ENCODE peak calls at places on chromosome 9, in seven cellular contexts. One of them, this sample, is unnamed.

GRCh38 chr9:35518212-35518917 is 28.5 kb downstream of the RUSC2 start:
- DNase-seq in astrocyte: peak
- DNase-seq in upper lobe of left lung: peak
- DNase-seq in bronchial epithelial cell: peak
- DNase-seq in cardiac fibroblast: peak
- DNase-seq in GM12864: no peak
- DNase-seq in lower leg skin: no peak
- DNase-seq in this sample: peak

GRCh38 chr9:110148384-110148783 is 59.6 kb downstream of the C9orf152 start:
- DNase-seq in lower leg skin: no peak
- DNase-seq in GM12864: peak
- DNase-seq in bronchial epithelial cell: no peak
- DNase-seq in astrocyte: no peak
- DNase-seq in upper lobe of left lung: no peak
- DNase-seq in cardiac fibroblast: no peak
- DNase-seq in this sample: peak

GRCh38 chr9:36914212-36914577 is 119.9 kb downstream of the PAX5 start:
- DNase-seq in upper lobe of left lung: no peak
- DNase-seq in bronchial epithelial cell: no peak
- DNase-seq in cardiac fibroblast: no peak
- DNase-seq in astrocyte: no peak
- DNase-seq in GM12864: no peak
- DNase-seq in lower leg skin: no peak
- DNase-seq in this sample: no peak

GRCh38 chr9:24900179-24900578 is 354.5 kb upstream of the IZUMO3 start:
- DNase-seq in astrocyte: no peak
- DNase-seq in lower leg skin: no peak
- DNase-seq in GM12864: no peak
- DNase-seq in bronchial epithelial cell: no peak
- DNase-seq in cardiac fibroblast: no peak
- DNase-seq in upper lobe of left lung: no peak
- DNase-seq in this sample: no peak

GRCh38 chr9:112069318-112070169 is 105.6 kb downstream of the SUSD1 start:
- DNase-seq in cardiac fibroblast: no peak
- DNase-seq in GM12864: no peak
- DNase-seq in bronchial epithelial cell: no peak
- DNase-seq in upper lobe of left lung: peak
- DNase-seq in lower leg skin: no peak
- DNase-seq in astrocyte: peak
- DNase-seq in this sample: peak

GRCh38 chr9:128992995-128993394 is 35.1 kb downstream of the SH3GLB2 start:
- DNase-seq in bronchial epithelial cell: peak
- DNase-seq in GM12864: no peak
- DNase-seq in upper lobe of left lung: no peak
- DNase-seq in cardiac fibroblast: peak
- DNase-seq in astrocyte: no peak
- DNase-seq in lower leg skin: no peak
- DNase-seq in this sample: peak

GRCh38 chr9:75604661-75605060 is 285.8 kb upstream of the PCSK5 start:
- DNase-seq in bronchial epithelial cell: no peak
- DNase-seq in upper lobe of left lung: no peak
- DNase-seq in GM12864: no peak
- DNase-seq in lower leg skin: no peak
- DNase-seq in astrocyte: no peak
- DNase-seq in cardiac fibroblast: no peak
- DNase-seq in this sample: no peak

GRCh38 chr9:129402931-129403742 is 217.8 kb downstream of the C9orf50 start:
- DNase-seq in astrocyte: no peak
- DNase-seq in GM12864: no peak
- DNase-seq in bronchial epithelial cell: no peak
- DNase-seq in lower leg skin: no peak
- DNase-seq in upper lobe of left lung: no peak
- DNase-seq in cardiac fibroblast: no peak
- DNase-seq in this sample: no peak

DNA sequence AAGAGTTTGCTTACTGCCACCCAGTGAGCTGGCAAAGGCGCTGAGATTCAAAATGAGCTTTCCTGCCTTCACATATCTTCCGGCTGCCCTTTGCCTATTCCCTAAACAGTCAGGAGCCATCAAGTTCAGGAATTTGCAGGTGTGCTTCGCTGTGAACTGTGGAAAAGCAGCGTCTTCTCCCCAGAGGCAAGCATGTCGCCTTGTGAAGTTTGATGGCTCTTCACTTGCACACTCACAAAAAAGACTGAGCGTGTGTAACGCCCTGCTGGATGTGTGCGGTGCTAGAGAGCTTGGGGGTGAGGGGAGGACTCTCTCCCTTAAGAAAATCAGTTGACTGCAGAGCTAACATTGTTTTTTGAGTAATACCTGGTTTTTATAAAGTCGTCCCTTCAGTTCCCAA is 288.7 kb downstream of the DOCK8 start:
- DNase-seq in cardiac fibroblast: no peak
- DNase-seq in astrocyte: no peak
- DNase-seq in bronchial epithelial cell: no peak
- DNase-seq in lower leg skin: no peak
- DNase-seq in GM12864: no peak
- DNase-seq in upper lobe of left lung: no peak
- DNase-seq in this sample: no peak
- H3K4me3 ChIP-seq in cardiac fibroblast: no peak
- H3K4me3 ChIP-seq in astrocyte: no peak
- H3K4me3 ChIP-seq in bronchial epithelial cell: no peak
- H3K4me3 ChIP-seq in lower leg skin: no peak
- H3K4me3 ChIP-seq in GM12864: no peak
- H3K4me3 ChIP-seq in upper lobe of left lung: peak
- H3K4me3 ChIP-seq in this sample: no peak

GRCh38 chr9:6566409-6567139 is 79.0 kb downstream of the GLDC start:
- DNase-seq in astrocyte: peak
- DNase-seq in lower leg skin: no peak
- DNase-seq in GM12864: peak
- DNase-seq in bronchial epithelial cell: peak
- DNase-seq in upper lobe of left lung: no peak
- DNase-seq in cardiac fibroblast: peak
- DNase-seq in this sample: peak
- TF ChIP-seq CTCF in astrocyte: no peak
- TF ChIP-seq CTCF in lower leg skin: no peak
- TF ChIP-seq CTCF in GM12864: no peak
- TF ChIP-seq CTCF in bronchial epithelial cell: no peak
- TF ChIP-seq CTCF in upper lobe of left lung: no peak
- TF ChIP-seq CTCF in cardiac fibroblast: no peak
- TF ChIP-seq CTCF in this sample: no peak

GRCh38 chr9:77648458-77649108 is 461 bp upstream of the GNA14 start:
- DNase-seq in bronchial epithelial cell: peak
- DNase-seq in upper lobe of left lung: peak
- DNase-seq in cardiac fibroblast: peak
- DNase-seq in astrocyte: peak
- DNase-seq in lower leg skin: peak
- DNase-seq in GM12864: no peak
- DNase-seq in this sample: no peak
- H3K4me3 ChIP-seq in bronchial epithelial cell: peak
- H3K4me3 ChIP-seq in upper lobe of left lung: peak
- H3K4me3 ChIP-seq in cardiac fibroblast: peak
- H3K4me3 ChIP-seq in astrocyte: peak
- H3K4me3 ChIP-seq in lower leg skin: peak
- H3K4me3 ChIP-seq in GM12864: no peak
- H3K4me3 ChIP-seq in this sample: peak

GRCh38 chr9:94554439-94555331 is at the start of gene PCAT7:
- DNase-seq in upper lobe of left lung: peak
- DNase-seq in GM12864: peak
- DNase-seq in lower leg skin: no peak
- DNase-seq in astrocyte: peak
- DNase-seq in cardiac fibroblast: peak
- DNase-seq in bronchial epithelial cell: peak
- DNase-seq in this sample: no peak
- TF ChIP-seq CTCF in upper lobe of left lung: no peak
- TF ChIP-seq CTCF in GM12864: peak
- TF ChIP-seq CTCF in lower leg skin: no peak
- TF ChIP-seq CTCF in astrocyte: peak
- TF ChIP-seq CTCF in cardiac fibroblast: peak
- TF ChIP-seq CTCF in bronchial epithelial cell: peak
- TF ChIP-seq CTCF in this sample: peak

GRCh38 chr9:691825-692363 is 149.6 kb upstream of the DMRT1 start:
- DNase-seq in upper lobe of left lung: no peak
- DNase-seq in cardiac fibroblast: no peak
- DNase-seq in bronchial epithelial cell: no peak
- DNase-seq in astrocyte: no peak
- DNase-seq in lower leg skin: no peak
- DNase-seq in GM12864: no peak
- DNase-seq in this sample: no peak

GRCh38 chr9:690517-691111 is 150.9 kb upstream of the DMRT1 start:
- DNase-seq in astrocyte: no peak
- DNase-seq in cardiac fibroblast: no peak
- DNase-seq in upper lobe of left lung: no peak
- DNase-seq in GM12864: no peak
- DNase-seq in bronchial epithelial cell: no peak
- DNase-seq in lower leg skin: no peak
- DNase-seq in this sample: no peak

GRCh38 chr9:693460-694390 is 147.8 kb upstream of the DMRT1 start:
- DNase-seq in upper lobe of left lung: no peak
- DNase-seq in GM12864: no peak
- DNase-seq in lower leg skin: no peak
- DNase-seq in bronchial epithelial cell: no peak
- DNase-seq in cardiac fibroblast: peak
- DNase-seq in astrocyte: peak
- DNase-seq in this sample: peak

GRCh38 chr9:694499-695154 is 146.9 kb upstream of the DMRT1 start:
- DNase-seq in astrocyte: peak
- DNase-seq in upper lobe of left lung: no peak
- DNase-seq in cardiac fibroblast: peak
- DNase-seq in lower leg skin: no peak
- DNase-seq in GM12864: no peak
- DNase-seq in bronchial epithelial cell: peak
- DNase-seq in this sample: peak

DNA sequence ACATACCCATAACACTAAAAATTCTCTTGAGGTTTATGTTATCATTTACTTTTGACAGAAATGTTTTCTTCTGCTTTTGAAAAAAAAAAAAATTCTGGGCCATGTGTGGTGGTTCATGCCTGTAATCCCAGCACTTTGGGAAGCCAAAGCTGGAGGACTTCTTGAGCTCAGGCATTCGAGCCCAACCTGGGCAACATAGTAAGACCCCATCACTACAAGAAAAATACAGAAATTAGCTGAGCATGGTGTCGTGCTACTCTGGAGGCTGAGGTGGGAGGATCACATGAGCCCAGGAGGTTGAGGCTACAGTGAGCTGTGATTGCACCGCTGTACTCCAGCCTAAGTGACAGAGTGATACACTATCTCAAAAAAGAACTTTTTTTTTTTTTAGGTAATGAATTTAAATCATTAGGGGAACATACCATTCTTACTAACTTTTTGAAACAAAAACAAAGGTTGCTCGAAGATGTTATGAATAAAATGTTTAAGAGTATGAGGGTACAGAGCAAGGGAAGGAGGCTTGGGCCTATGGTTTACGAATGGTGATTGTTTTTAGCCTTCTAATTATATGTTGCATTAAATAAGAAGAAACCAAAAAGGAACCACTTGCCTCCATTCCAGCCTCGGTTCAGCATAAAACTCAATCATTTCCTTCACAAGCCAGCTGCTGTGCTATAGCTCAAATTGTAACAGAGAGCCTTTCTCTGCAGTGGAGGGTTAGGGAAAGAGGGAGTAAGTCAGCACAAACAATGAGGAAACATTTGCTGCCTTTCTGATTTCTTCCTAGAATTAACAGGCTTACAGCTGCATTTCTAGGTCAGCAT is 148.6 kb upstream of the DMRT1 start:
- DNase-seq in cardiac fibroblast: no peak
- DNase-seq in bronchial epithelial cell: no peak
- DNase-seq in lower leg skin: no peak
- DNase-seq in astrocyte: no peak
- DNase-seq in GM12864: no peak
- DNase-seq in upper lobe of left lung: no peak
- DNase-seq in this sample: no peak
- H3K4me3 ChIP-seq in cardiac fibroblast: peak
- H3K4me3 ChIP-seq in bronchial epithelial cell: no peak
- H3K4me3 ChIP-seq in lower leg skin: no peak
- H3K4me3 ChIP-seq in astrocyte: peak
- H3K4me3 ChIP-seq in GM12864: no peak
- H3K4me3 ChIP-seq in upper lobe of left lung: no peak
- H3K4me3 ChIP-seq in this sample: no peak

GRCh38 chr9:124839612-124840299 is 13.5 kb upstream of the WDR38 start:
- DNase-seq in lower leg skin: no peak
- DNase-seq in bronchial epithelial cell: no peak
- DNase-seq in upper lobe of left lung: no peak
- DNase-seq in cardiac fibroblast: peak
- DNase-seq in GM12864: no peak
- DNase-seq in astrocyte: no peak
- DNase-seq in this sample: peak
- TF ChIP-seq CTCF in lower leg skin: no peak
- TF ChIP-seq CTCF in bronchial epithelial cell: peak
- TF ChIP-seq CTCF in upper lobe of left lung: peak
- TF ChIP-seq CTCF in cardiac fibroblast: peak
- TF ChIP-seq CTCF in GM12864: peak
- TF ChIP-seq CTCF in astrocyte: peak
- TF ChIP-seq CTCF in this sample: peak